ENCODE peak calls at places on chromosomes 11 and 22, in ten cellular contexts. N is choroid plexus epithelial cell, A is mucosa of descending colon, W is GM12865, V is pancreas, L is mammary epithelial cell, C is upper lobe of right lung, H is HL-60, G is astrocyte of the spinal cord, F is PC-3. M is an unnamed sample.

GRCh38 chr11:123429851-123430735 is at the start of gene GRAMD1B:
- DNase-seq in N (peak), A (peak), W (peak), V (no peak), L (no peak), C (peak), H (peak), G (peak), F (peak), M (no peak)

GRCh38 chr11:120735035-120735434 is 223.5 kb downstream of the GRIK4 start:
- DNase-seq in N (no peak), A (no peak), W (no peak), V (no peak), L (no peak), C (no peak), H (no peak), G (no peak), F (no peak), M (no peak)

GRCh38 chr11:112289588-112290461 is 29.2 kb upstream of the PLET1 start:
- DNase-seq in N (peak), A (peak), W (peak), V (peak), L (peak), C (peak), H (no peak), G (peak), F (peak), M (no peak)

GRCh38 chr11:64561984-64562722 is 28.9 kb upstream of the SLC22A12 start:
- DNase-seq in N (no peak), A (no peak), W (no peak), V (no peak), L (no peak), C (peak), H (no peak), G (no peak), F (no peak), M (no peak)

GRCh38 chr11:86162257-86162656 is 82.3 kb upstream of the EED start:
- DNase-seq in N (peak), A (no peak), W (no peak), V (no peak), L (peak), C (no peak), H (peak), G (peak), F (peak), M (no peak)

GRCh38 chr11:79415411-79415810 is 25.4 kb downstream of the TENM4 start:
- DNase-seq in N (no peak), A (no peak), W (no peak), V (no peak), L (no peak), C (no peak), H (no peak), G (no peak), F (no peak), M (no peak)

GRCh38 chr11:119371778-119372182 is 9.7 kb downstream of the USP2 start:
- DNase-seq in N (no peak), A (no peak), W (no peak), V (no peak), L (no peak), C (peak), H (no peak), G (no peak), F (peak), M (no peak)

GRCh38 chr11:31809857-31810778 is 1.0 kb downstream of the PAX6 start:
- DNase-seq in N (peak), A (no peak), W (no peak), V (no peak), L (peak), C (no peak), H (no peak), G (peak), F (peak), M (no peak)

GRCh38 chr11:65928667-65929066 is 9.4 kb downstream of the DRAP1 start:
- DNase-seq in N (no peak), A (no peak), W (peak), V (no peak), L (no peak), C (no peak), H (no peak), G (no peak), F (no peak), M (no peak)

GRCh38 chr11:65931773-65932557 is 12.7 kb downstream of the DRAP1 start:
- DNase-seq in N (peak), A (no peak), W (no peak), V (no peak), L (no peak), C (no peak), H (no peak), G (no peak), F (no peak), M (no peak)

GRCh38 chr11:65934014-65934413 is 11.3 kb upstream of the TSGA10IP start:
- DNase-seq in N (peak), A (no peak), W (no peak), V (no peak), L (no peak), C (no peak), H (no peak), G (no peak), F (no peak), M (no peak)

GRCh38 chr11:65927904-65928397 is 8.7 kb downstream of the DRAP1 start:
- DNase-seq in N (peak), A (peak), W (peak), V (no peak), L (no peak), C (no peak), H (no peak), G (no peak), F (no peak), M (peak)

GRCh38 chr11:65932558-65932919 is 12.7 kb upstream of the TSGA10IP start:
- DNase-seq in N (peak), A (no peak), W (no peak), V (no peak), L (no peak), C (no peak), H (no peak), G (no peak), F (peak), M (no peak)
- H3K4me3 ChIP-seq in N (no peak), A (no peak), W (no peak), V (no peak), L (no peak), C (no peak), H (no peak), G (no peak), F (no peak), M (no peak)

GRCh38 chr22:27802389-27803079 is 978 bp upstream of the MN1 start:
- DNase-seq in N (no peak), A (no peak), W (no peak), V (no peak), L (no peak), C (no peak), H (no peak), G (no peak), F (no peak), M (no peak)

GRCh38 chr22:27801616-27802388 is at the start of gene MN1:
- DNase-seq in N (peak), A (no peak), W (peak), V (no peak), L (peak), C (peak), H (no peak), G (peak), F (no peak), M (no peak)

GRCh38 chr22:27800250-27801131 is 1.1 kb downstream of the MN1 start:
- DNase-seq in N (peak), A (no peak), W (no peak), V (no peak), L (peak), C (no peak), H (no peak), G (peak), F (no peak), M (no peak)

GRCh38 chr22:27799334-27800249 is 2.0 kb downstream of the MN1 start:
- DNase-seq in N (peak), A (no peak), W (no peak), V (no peak), L (no peak), C (no peak), H (no peak), G (no peak), F (peak), M (no peak)

GRCh38 chr22:27801197-27801615 is 350 bp downstream of the MN1 start:
- DNase-seq in N (peak), A (peak), W (peak), V (no peak), L (peak), C (peak), H (no peak), G (peak), F (peak), M (no peak)
- TF ChIP-seq CTCF in N (peak), A (no peak), W (no peak), V (no peak), L (no peak), C (no peak), H (no peak), G (peak), F (no peak), M (no peak)

DNA sequence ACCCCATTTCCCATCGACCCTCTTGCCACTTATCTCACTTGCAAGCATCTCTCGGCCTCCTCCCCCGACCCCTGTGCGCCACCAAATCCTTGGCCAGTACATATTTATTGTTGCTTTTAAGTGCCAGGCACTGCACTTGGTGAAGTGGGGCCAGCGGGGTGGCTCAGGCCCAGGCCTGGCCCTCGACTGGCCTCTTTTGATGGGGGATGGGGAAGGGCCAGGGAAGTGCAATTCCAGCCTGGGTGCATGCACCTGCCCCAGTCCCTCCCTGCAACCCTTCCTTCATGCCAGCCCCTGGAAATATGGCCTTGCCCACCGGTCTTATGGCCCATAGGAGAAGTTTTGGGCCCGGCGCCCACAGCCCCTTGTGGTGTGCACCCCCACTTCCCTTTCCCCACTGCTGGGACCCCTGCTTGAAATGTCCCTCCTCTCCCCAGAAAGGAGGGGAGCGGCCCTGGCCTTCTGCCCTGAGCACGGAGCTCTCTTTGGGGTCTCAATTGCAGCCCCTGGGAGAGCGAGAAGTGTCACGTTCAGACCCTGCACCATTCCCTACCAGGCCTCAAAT is 791 bp downstream of the SUSD2 start:
- DNase-seq in N (no peak), A (peak), W (no peak), V (no peak), L (no peak), C (no peak), H (no peak), G (no peak), F (no peak), M (no peak)
- H3K4me3 ChIP-seq in N (no peak), A (no peak), W (no peak), V (no peak), L (no peak), C (peak), H (no peak), G (no peak), F (no peak), M (no peak)

DNA sequence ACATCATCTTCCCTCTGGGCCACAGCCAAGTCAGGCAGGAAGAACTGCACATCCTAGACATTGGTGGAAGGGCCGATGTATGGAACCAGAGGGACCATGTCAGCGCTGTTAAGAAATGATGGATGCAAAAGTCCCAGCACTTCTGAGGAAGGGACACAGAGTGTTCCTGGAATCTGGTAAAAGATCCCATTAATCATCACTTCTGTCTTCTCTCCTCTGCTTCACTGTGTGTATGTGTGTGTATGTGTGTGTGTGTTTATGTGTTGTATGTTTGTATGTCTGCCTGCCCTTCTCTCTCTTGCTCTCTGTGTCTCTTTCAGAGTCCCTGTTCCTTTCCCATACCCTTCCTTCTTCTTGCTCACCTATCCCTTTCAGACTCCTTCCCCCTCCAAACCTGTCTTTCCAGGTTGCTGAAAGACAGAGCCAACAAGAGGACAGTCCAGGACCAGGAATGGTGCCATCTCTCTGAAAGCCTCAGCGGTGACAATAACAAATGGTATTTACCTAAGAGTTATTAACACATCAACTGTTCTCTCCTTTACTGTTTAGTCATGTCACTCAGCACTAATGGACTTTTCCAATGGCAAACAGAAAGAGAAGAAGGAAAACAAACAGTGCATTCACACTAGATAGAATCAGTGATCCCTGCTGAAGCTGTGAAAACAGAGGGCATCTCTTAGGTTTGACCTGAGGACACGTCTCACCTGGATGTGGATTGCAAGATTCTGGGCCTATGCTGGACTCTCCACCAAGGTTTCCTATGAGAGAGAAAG is 47.1 kb downstream of the EHF start:
- DNase-seq in N (no peak), A (no peak), W (no peak), V (no peak), L (no peak), C (no peak), H (no peak), G (no peak), F (peak), M (no peak)
- TF ChIP-seq CTCF in N (no peak), A (no peak), W (no peak), V (no peak), L (no peak), C (no peak), H (no peak), G (no peak), F (no peak), M (no peak)

GRCh38 chr11:108851781-108852180 is 186.9 kb downstream of the DDX10 start:
- DNase-seq in N (no peak), A (no peak), W (no peak), V (no peak), L (no peak), C (no peak), H (no peak), G (no peak), F (peak), M (no peak)

GRCh38 chr11:108854366-108854765 is 189.5 kb downstream of the DDX10 start:
- DNase-seq in N (peak), A (no peak), W (peak), V (no peak), L (no peak), C (no peak), H (no peak), G (peak), F (no peak), M (peak)

GRCh38 chr11:108853864-108854263 is 189.0 kb downstream of the DDX10 start:
- DNase-seq in N (peak), A (no peak), W (peak), V (no peak), L (no peak), C (no peak), H (no peak), G (peak), F (no peak), M (no peak)

GRCh38 chr11:108852701-108853100 is 187.8 kb downstream of the DDX10 start:
- DNase-seq in N (no peak), A (no peak), W (no peak), V (no peak), L (no peak), C (no peak), H (no peak), G (no peak), F (no peak), M (no peak)

GRCh38 chr11:108853151-108853550 is 188.3 kb downstream of the DDX10 start:
- DNase-seq in N (no peak), A (no peak), W (no peak), V (no peak), L (no peak), C (no peak), H (no peak), G (no peak), F (no peak), M (no peak)
- H3K4me3 ChIP-seq in N (no peak), A (no peak), W (no peak), V (no peak), L (no peak), C (no peak), H (no peak), G (no peak), F (no peak), M (no peak)

GRCh38 chr22:21000215-21000986 is 1.5 kb downstream of the THAP7 start:
- DNase-seq in N (peak), A (no peak), W (no peak), V (no peak), L (no peak), C (no peak), H (no peak), G (no peak), F (peak), M (no peak)
- TF ChIP-seq CTCF in N (peak), A (no peak), W (no peak), V (no peak), L (no peak), C (no peak), H (no peak), G (no peak), F (no peak), M (no peak)

DNA sequence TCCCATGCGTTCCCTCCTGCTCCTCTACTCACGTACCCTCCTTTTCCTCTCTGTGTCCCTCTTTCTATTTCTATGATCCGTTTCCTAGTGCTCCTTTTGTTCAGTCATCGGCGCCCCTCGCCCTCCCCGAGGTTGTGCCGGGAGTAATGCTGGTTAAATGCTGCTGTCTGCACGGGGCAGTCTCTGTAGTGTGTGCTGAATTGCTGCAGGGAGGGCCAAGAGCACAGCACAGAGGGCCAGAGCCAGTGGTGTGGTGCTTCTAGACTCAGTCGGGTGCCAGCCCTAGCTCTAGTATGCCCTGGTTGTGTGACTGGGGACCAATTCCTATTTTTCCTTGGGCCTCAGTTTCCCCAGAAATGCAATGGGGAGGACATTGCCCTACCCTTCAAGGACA is 98.3 kb downstream of the PKNOX2 start:
- DNase-seq in N (peak), A (no peak), W (no peak), V (no peak), L (no peak), C (no peak), H (no peak), G (no peak), F (no peak), M (no peak)
- H3K4me3 ChIP-seq in N (no peak), A (no peak), W (no peak), V (no peak), L (no peak), C (no peak), H (no peak), G (no peak), F (no peak), M (no peak)

DNA sequence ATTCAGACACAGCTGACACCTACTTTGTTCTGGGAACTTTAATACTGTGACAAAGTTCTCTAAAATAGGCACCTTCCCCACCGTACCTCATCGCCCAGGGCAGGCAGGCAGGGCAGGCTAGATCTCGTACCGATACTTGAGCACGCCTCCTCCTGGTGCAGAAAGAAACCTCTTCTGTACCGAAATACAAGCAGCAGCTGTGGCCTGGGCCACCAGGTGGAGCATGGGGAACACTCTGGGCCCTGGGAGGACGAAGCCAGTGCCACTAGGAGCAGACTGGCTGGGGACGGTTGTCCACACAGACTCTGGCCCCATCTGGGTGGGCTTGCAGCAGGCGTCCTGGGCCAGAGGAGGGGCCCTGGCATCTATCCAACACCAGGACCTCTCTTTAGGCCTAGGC is 12.8 kb downstream of the PMM1 start:
- DNase-seq in N (peak), A (no peak), W (peak), V (no peak), L (peak), C (no peak), H (peak), G (peak), F (peak), M (no peak)
- TF ChIP-seq CTCF in N (peak), A (no peak), W (peak), V (no peak), L (peak), C (peak), H (peak), G (peak), F (peak), M (peak)